ENCODE peak calls at places on chromosomes 3 and 15, in five cellular contexts. V is endothelial cell of umbilical vein, J is heart right ventricle, Y is transverse colon, P is fibroblast of lung. Z is an unnamed sample.

GRCh38 chr3:158773845-158774542 is 27.9 kb upstream of the MFSD1 start:
- DNase-seq in V (no peak), J (no peak), Y (no peak), P (peak), Z (no peak)

GRCh38 chr15:30859091-30859874 is 44.4 kb upstream of the FAN1 start:
- DNase-seq in V (peak), J (no peak), Y (no peak), P (peak), Z (no peak)

GRCh38 chr3:190585771-190586630 is 72.1 kb downstream of the IL1RAP start:
- DNase-seq in V (peak), J (no peak), Y (no peak), P (peak), Z (peak)

GRCh38 chr15:90414408-90415028 is 26.5 kb downstream of the IQGAP1 start:
- DNase-seq in V (no peak), J (no peak), Y (no peak), P (peak), Z (no peak)

GRCh38 chr3:189307963-189308362 is 136.2 kb downstream of the TPRG1 start:
- DNase-seq in V (no peak), J (no peak), Y (no peak), P (no peak), Z (no peak)

GRCh38 chr15:46617507-46617906 is 982.7 kb downstream of the SQOR start:
- DNase-seq in V (no peak), J (no peak), Y (no peak), P (no peak), Z (no peak)

GRCh38 chr3:136464502-136464901 is 214.4 kb downstream of the PCCB start:
- DNase-seq in V (no peak), J (no peak), Y (no peak), P (peak), Z (no peak)

GRCh38 chr3:49727924-49728361 is 4.2 kb upstream of the GMPPB start:
- DNase-seq in V (no peak), J (no peak), Y (no peak), P (no peak), Z (no peak)

GRCh38 chr3:186798239-186798638 is 8.0 kb downstream of the RFC4 start:
- DNase-seq in V (peak), J (no peak), Y (no peak), P (no peak), Z (no peak)

GRCh38 chr15:69798481-69799315 is 299.0 kb downstream of the TLE3 start:
- DNase-seq in V (peak), J (no peak), Y (no peak), P (no peak), Z (no peak)

GRCh38 chr3:106806964-106807363 is 570.3 kb upstream of the CCDC54 start:
- DNase-seq in V (no peak), J (no peak), Y (no peak), P (no peak), Z (no peak)

GRCh38 chr15:88663216-88663615 is 24.4 kb downstream of the ISG20 start:
- DNase-seq in V (no peak), J (no peak), Y (no peak), P (no peak), Z (no peak)

GRCh38 chr3:22886394-22886793 is 316.7 kb upstream of the UBE2E2 start:
- DNase-seq in V (no peak), J (peak), Y (no peak), P (no peak), Z (peak)

GRCh38 chr3:182117583-182117982 is 405.9 kb downstream of the SOX2 start:
- DNase-seq in V (no peak), J (no peak), Y (no peak), P (no peak), Z (no peak)

GRCh38 chr3:180252683-180253082 is 215.9 kb upstream of the PEX5L start:
- DNase-seq in V (no peak), J (no peak), Y (no peak), P (no peak), Z (no peak)

GRCh38 chr3:137764001-137764433 is at the start of gene SOX14:
- DNase-seq in V (no peak), J (no peak), Y (peak), P (no peak), Z (no peak)

GRCh38 chr3:36305929-36306520 is 74.3 kb upstream of the STAC start:
- DNase-seq in V (no peak), J (no peak), Y (no peak), P (no peak), Z (no peak)

GRCh38 chr3:108835101-108835500 is 12.5 kb downstream of the TRAT1 start:
- DNase-seq in V (no peak), J (no peak), Y (no peak), P (no peak), Z (no peak)

GRCh38 chr15:71575474-71576045 is 234.8 kb upstream of the NR2E3 start:
- DNase-seq in V (peak), J (no peak), Y (no peak), P (peak), Z (no peak)

GRCh38 chr3:36540898-36541518 is 160.7 kb downstream of the STAC start:
- DNase-seq in V (no peak), J (no peak), Y (no peak), P (peak), Z (no peak)

GRCh38 chr15:36323607-36324006 is 255.8 kb upstream of the CDIN1 start:
- DNase-seq in V (no peak), J (no peak), Y (no peak), P (no peak), Z (no peak)

GRCh38 chr3:192409838-192410683 is 317.3 kb downstream of the FGF12 start:
- DNase-seq in V (peak), J (no peak), Y (no peak), P (peak), Z (no peak)

GRCh38 chr15:26314577-26314976 is 451.4 kb upstream of the ATP10A start:
- DNase-seq in V (no peak), J (no peak), Y (no peak), P (no peak), Z (no peak)

GRCh38 chr3:60475096-60475495 is 776.2 kb downstream of the FHIT start:
- DNase-seq in V (no peak), J (no peak), Y (no peak), P (no peak), Z (no peak)

GRCh38 chr15:96337354-96337990 is 7.0 kb downstream of the NR2F2 start:
- DNase-seq in V (peak), J (no peak), Y (peak), P (no peak), Z (no peak)

GRCh38 chr15:96335429-96335807 is 4.9 kb downstream of the NR2F2 start:
- DNase-seq in V (peak), J (no peak), Y (peak), P (peak), Z (no peak)

GRCh38 chr15:96337991-96338771 is 7.7 kb downstream of the NR2F2 start:
- DNase-seq in V (peak), J (no peak), Y (no peak), P (peak), Z (no peak)

GRCh38 chr15:96336045-96336642 is 5.6 kb downstream of the NR2F2 start:
- DNase-seq in V (peak), J (no peak), Y (peak), P (no peak), Z (no peak)

GRCh38 chr15:96336643-96337353 is 6.3 kb downstream of the NR2F2 start:
- DNase-seq in V (peak), J (no peak), Y (peak), P (peak), Z (no peak)
- H3K27ac ChIP-seq in V (peak), J (peak), Y (peak), P (peak), Z (peak)

GRCh38 chr15:40461958-40462357 is 8.8 kb upstream of the CHST14 start:
- DNase-seq in V (no peak), J (no peak), Y (no peak), P (no peak), Z (no peak)
- H3K27ac ChIP-seq in V (no peak), J (no peak), Y (no peak), P (no peak), Z (no peak)

DNA sequence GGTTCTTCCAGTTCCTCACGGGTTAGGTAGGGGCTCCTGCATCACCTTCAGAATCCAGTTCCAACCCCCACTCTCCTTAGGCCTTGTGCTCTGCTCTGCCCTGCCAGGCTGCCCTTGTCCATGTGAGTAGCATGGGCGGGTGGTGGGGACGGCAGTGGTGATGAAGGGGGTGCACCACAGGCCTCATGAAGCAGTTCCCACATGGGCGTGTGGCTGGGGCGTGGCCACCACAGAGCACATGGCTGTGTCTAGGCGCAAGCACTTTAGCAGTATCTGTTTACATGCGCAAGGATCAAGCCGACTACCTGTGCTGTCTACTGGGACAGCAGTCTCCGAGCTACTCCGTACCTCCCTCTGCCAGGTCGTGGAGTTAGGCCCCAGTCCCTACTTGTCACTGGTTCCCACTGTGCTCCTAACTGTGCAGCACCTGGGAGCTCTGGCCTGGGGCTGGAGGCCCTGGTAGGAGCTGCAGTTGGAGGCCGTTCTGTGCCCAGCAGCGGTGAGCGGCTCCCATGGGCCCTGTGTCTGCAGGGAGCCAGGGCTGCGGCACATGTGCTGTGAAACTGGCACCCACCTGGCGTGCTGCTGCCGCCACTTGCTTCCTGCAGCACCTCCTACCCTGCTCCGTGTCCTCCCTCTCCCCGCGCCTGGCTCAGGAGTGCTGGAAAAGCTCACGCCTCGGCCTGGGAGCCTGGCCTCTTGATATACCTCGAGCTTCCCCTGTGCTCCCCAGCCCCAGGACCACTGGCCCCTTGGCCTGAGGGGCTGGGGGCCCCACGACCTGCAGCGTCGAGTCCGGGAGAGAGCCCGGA is 53.5 kb downstream of the PLXNA1 start:
- DNase-seq in V (no peak), J (no peak), Y (peak), P (no peak), Z (peak)
- H3K27ac ChIP-seq in V (no peak), J (no peak), Y (peak), P (peak), Z (no peak)

GRCh38 chr3:2153047-2153446 is 54.4 kb downstream of the CNTN4 start:
- DNase-seq in V (no peak), J (no peak), Y (no peak), P (no peak), Z (no peak)

GRCh38 chr3:2154596-2154995 is 55.9 kb downstream of the CNTN4 start:
- DNase-seq in V (no peak), J (no peak), Y (no peak), P (no peak), Z (no peak)

GRCh38 chr3:2156244-2156847 is 57.7 kb downstream of the CNTN4 start:
- DNase-seq in V (no peak), J (no peak), Y (peak), P (no peak), Z (no peak)

GRCh38 chr3:2158828-2159227 is 60.2 kb downstream of the CNTN4 start:
- DNase-seq in V (no peak), J (no peak), Y (no peak), P (no peak), Z (no peak)
- H3K27ac ChIP-seq in V (no peak), J (no peak), Y (no peak), P (no peak), Z (no peak)

GRCh38 chr3:124964432-124964831 is 29.9 kb upstream of the MUC13 start:
- DNase-seq in V (no peak), J (no peak), Y (no peak), P (peak), Z (no peak)
- H3K27ac ChIP-seq in V (no peak), J (no peak), Y (no peak), P (no peak), Z (no peak)

GRCh38 chr3:120203016-120203415 is 82.0 kb downstream of the GPR156 start:
- DNase-seq in V (peak), J (peak), Y (no peak), P (peak), Z (no peak)

GRCh38 chr3:120200836-120201235 is 84.2 kb downstream of the GPR156 start:
- DNase-seq in V (no peak), J (no peak), Y (no peak), P (no peak), Z (no peak)

GRCh38 chr3:120202363-120202762 is 82.7 kb downstream of the GPR156 start:
- DNase-seq in V (no peak), J (no peak), Y (no peak), P (no peak), Z (no peak)

GRCh38 chr3:120203621-120204020 is 81.4 kb downstream of the GPR156 start:
- DNase-seq in V (no peak), J (no peak), Y (no peak), P (no peak), Z (no peak)

GRCh38 chr3:120204338-120204737 is 80.7 kb downstream of the GPR156 start:
- DNase-seq in V (no peak), J (no peak), Y (no peak), P (no peak), Z (no peak)
- H3K27ac ChIP-seq in V (no peak), J (no peak), Y (no peak), P (no peak), Z (no peak)

GRCh38 chr3:194998417-194998816 is 272.5 kb downstream of the XXYLT1 start:
- DNase-seq in V (no peak), J (no peak), Y (no peak), P (no peak), Z (no peak)
- H3K27ac ChIP-seq in V (no peak), J (no peak), Y (no peak), P (no peak), Z (no peak)

GRCh38 chr3:53616330-53616729 is 121.9 kb downstream of the CACNA1D start:
- DNase-seq in V (no peak), J (no peak), Y (no peak), P (no peak), Z (no peak)
- H3K27ac ChIP-seq in V (no peak), J (no peak), Y (no peak), P (no peak), Z (no peak)

GRCh38 chr15:83203543-83203942 is 4.1 kb downstream of the HDGFL3 start:
- DNase-seq in V (no peak), J (no peak), Y (no peak), P (no peak), Z (no peak)
- H3K27ac ChIP-seq in V (no peak), J (no peak), Y (no peak), P (no peak), Z (no peak)

GRCh38 chr3:86793786-86794185 is 197.2 kb downstream of the VGLL3 start:
- DNase-seq in V (no peak), J (no peak), Y (no peak), P (peak), Z (no peak)
- H3K27ac ChIP-seq in V (no peak), J (peak), Y (peak), P (peak), Z (peak)

Z was measured in psoas muscle.